ENCODE peak calls at places on chromosomes 2 and 18, in five cellular contexts. O, I, Q, K and V are unnamed samples.

GRCh38 chr2:1886405-1886992 is 142.2 kb upstream of the PXDN start:
- DNase-seq in O (peak; percentile 40), I (peak; percentile 74), Q (peak; percentile 88), K (no peak), V (peak; percentile 74)

GRCh38 chr2:30652271-30652910 is 154.9 kb downstream of the CAPN13 start:
- DNase-seq in O (no peak), I (no peak), Q (no peak), K (no peak), V (no peak)

GRCh38 chr2:20381457-20381856 is 30.8 kb upstream of the PUM2 start:
- DNase-seq in O (no peak), I (peak; percentile 28), Q (no peak), K (peak; percentile 74), V (no peak)

GRCh38 chr18:7733642-7734041 is 166.5 kb downstream of the PTPRM start:
- DNase-seq in O (no peak), I (no peak), Q (no peak), K (no peak), V (no peak)

GRCh38 chr2:172914277-172915003 is 161.2 kb upstream of the MAP3K20 start:
- DNase-seq in O (no peak), I (no peak), Q (no peak), K (no peak), V (no peak)

GRCh38 chr18:74137920-74138538 is 9.6 kb downstream of the FBXO15 start:
- DNase-seq in O (no peak), I (no peak), Q (no peak), K (no peak), V (no peak)

GRCh38 chr2:237879058-237879430 is 19.6 kb downstream of the RAMP1 start:
- DNase-seq in O (no peak), I (no peak), Q (no peak), K (peak; percentile 53), V (no peak)

GRCh38 chr18:76260941-76261472 is 234.0 kb downstream of the ZNF516 start:
- DNase-seq in O (no peak), I (no peak), Q (no peak), K (no peak), V (no peak)

GRCh38 chr2:242085941-242086621 is 216.6 kb downstream of the RTP5 start:
- DNase-seq in O (peak; percentile 18), I (peak; percentile 64), Q (no peak), K (peak; percentile 71), V (no peak)

GRCh38 chr2:55010149-55010591 is 40.1 kb downstream of the RTN4 start:
- DNase-seq in O (peak; percentile 54), I (peak; percentile 65), Q (no peak), K (peak; percentile 73), V (no peak)

GRCh38 chr2:184815824-184816223 is 217.5 kb downstream of the ZNF804A start:
- DNase-seq in O (no peak), I (no peak), Q (no peak), K (no peak), V (no peak)

GRCh38 chr2:239190346-239190745 is 210.5 kb downstream of the HDAC4 start:
- DNase-seq in O (no peak), I (peak; percentile 10), Q (peak; percentile 33), K (peak; percentile 61), V (no peak)

GRCh38 chr2:200616656-200617055 is 30.8 kb downstream of the AOX1 start:
- DNase-seq in O (no peak), I (no peak), Q (no peak), K (no peak), V (no peak)

GRCh38 chr2:200617089-200618050 is 31.6 kb downstream of the AOX1 start:
- DNase-seq in O (no peak), I (no peak), Q (no peak), K (no peak), V (no peak)

GRCh38 chr2:200619275-200619674 is 33.5 kb downstream of the AOX1 start:
- DNase-seq in O (no peak), I (no peak), Q (peak; percentile 58), K (no peak), V (no peak)

GRCh38 chr2:200618051-200618419 is 32.2 kb downstream of the AOX1 start:
- DNase-seq in O (no peak), I (no peak), Q (no peak), K (no peak), V (no peak)

GRCh38 chr2:200618590-200619021 is 32.8 kb downstream of the AOX1 start:
- DNase-seq in O (no peak), I (no peak), Q (no peak), K (no peak), V (no peak)
- TF ChIP-seq CTCF in O (no peak), I (no peak), Q (no peak), K (no peak), V (no peak)

GRCh38 chr2:138818479-138818878 is 38.3 kb upstream of the NXPH2 start:
- DNase-seq in O (no peak), I (no peak), Q (no peak), K (no peak), V (no peak)

GRCh38 chr2:138811454-138811853 is 31.3 kb upstream of the NXPH2 start:
- DNase-seq in O (no peak), I (no peak), Q (no peak), K (no peak), V (no peak)

GRCh38 chr2:138819964-138820363 is 39.8 kb upstream of the NXPH2 start:
- DNase-seq in O (no peak), I (no peak), Q (no peak), K (no peak), V (no peak)

GRCh38 chr2:138814123-138814883 is 34.1 kb upstream of the NXPH2 start:
- DNase-seq in O (no peak), I (no peak), Q (no peak), K (no peak), V (no peak)
- TF ChIP-seq CTCF in O (no peak), I (no peak), Q (no peak), K (no peak), V (peak; percentile 38)

DNA sequence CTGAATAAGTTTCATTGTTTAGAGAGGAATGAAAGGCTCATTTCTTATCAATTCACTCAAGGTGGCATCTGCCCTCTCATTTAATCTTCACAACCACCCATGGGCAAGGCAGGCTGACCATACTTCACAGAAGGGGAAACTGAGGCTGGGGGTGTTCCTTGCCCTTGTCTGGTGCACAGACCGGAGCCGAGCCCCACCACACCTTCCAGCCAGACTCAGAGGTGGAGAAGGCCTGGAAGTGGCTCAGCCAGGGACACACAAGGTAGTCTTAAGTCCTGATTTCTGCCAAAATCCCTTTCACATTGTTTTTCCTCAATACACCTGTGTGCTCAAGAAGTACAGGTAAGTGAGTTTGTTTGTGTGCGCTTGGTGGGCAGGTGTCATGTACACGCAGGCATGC is 111.9 kb upstream of the TEX51 start:
- DNase-seq in O (no peak), I (no peak), Q (peak; percentile 28), K (peak; percentile 18), V (no peak)
- TF ChIP-seq CTCF in O (no peak), I (no peak), Q (no peak), K (no peak), V (no peak)

GRCh38 chr2:11542275-11542819 is 8.5 kb downstream of the GREB1 start:
- DNase-seq in O (no peak), I (no peak), Q (no peak), K (no peak), V (no peak)

GRCh38 chr2:11550302-11550701 is 16.5 kb downstream of the GREB1 start:
- DNase-seq in O (no peak), I (no peak), Q (no peak), K (no peak), V (no peak)

GRCh38 chr2:11543337-11544216 is 9.7 kb downstream of the GREB1 start:
- DNase-seq in O (no peak), I (no peak), Q (no peak), K (no peak), V (no peak)

GRCh38 chr2:11547912-11548497 is 14.2 kb downstream of the GREB1 start:
- DNase-seq in O (no peak), I (no peak), Q (no peak), K (no peak), V (no peak)

GRCh38 chr2:11546072-11546471 is 12.2 kb downstream of the GREB1 start:
- DNase-seq in O (no peak), I (no peak), Q (no peak), K (no peak), V (no peak)
- TF ChIP-seq CTCF in O (no peak), I (no peak), Q (no peak), K (no peak), V (no peak)

DNA sequence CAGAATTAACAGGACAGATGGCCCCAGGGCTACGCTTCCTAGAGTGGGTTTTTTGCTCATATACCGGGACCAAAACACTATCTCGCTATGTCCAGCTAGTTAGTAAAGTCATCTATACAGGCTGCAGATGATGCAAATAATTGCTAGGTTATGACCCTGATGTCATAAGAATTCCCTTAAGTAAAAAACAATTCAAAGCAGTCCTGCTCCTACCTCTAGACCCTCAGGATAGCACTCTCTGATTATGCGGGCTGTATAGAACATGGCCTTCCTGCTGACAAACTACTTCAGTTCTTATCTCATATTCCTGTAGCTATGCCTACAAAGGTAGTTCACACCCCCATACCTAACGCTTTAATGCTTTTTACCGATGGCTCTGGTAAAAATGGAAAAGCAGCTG is 13.2 kb downstream of the DYNAP start:
- DNase-seq in O (no peak), I (no peak), Q (no peak), K (no peak), V (no peak)
- TF ChIP-seq CTCF in O (no peak), I (no peak), Q (no peak), K (no peak), V (no peak)

GRCh38 chr2:204109681-204110080 is 173.1 kb downstream of the ICOS start:
- DNase-seq in O (no peak), I (no peak), Q (no peak), K (no peak), V (no peak)

GRCh38 chr2:204110250-204111183 is 174.0 kb downstream of the ICOS start:
- DNase-seq in O (peak; percentile 61), I (peak; percentile 38), Q (no peak), K (no peak), V (no peak)

GRCh38 chr2:204104821-204105220 is 168.3 kb downstream of the ICOS start:
- DNase-seq in O (no peak), I (no peak), Q (no peak), K (no peak), V (no peak)

GRCh38 chr2:204108874-204109295 is 172.3 kb downstream of the ICOS start:
- DNase-seq in O (no peak), I (no peak), Q (no peak), K (no peak), V (no peak)

DNA sequence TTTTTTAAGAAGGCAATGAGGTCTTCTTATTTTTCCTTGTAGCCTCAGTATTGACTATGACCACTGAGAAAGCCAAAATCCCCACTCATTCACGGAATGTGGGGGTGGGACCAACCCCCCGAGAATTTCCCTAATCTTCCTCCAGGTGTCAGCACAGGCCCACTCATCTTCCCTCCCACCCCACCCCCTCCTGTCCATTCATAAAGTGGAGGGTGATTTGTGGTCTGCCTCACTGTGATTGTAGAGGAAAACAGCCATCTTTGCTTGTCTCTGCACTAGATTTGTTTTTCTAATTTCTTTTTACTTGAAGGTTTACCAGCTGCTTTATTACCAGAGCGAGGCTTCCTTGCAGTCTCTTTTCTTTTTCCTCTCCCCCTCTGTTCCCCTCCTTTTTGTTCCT is 171.7 kb downstream of the ICOS start:
- DNase-seq in O (peak; percentile 45), I (no peak), Q (no peak), K (no peak), V (peak; percentile 36)
- TF ChIP-seq CTCF in O (peak; percentile 82), I (peak; percentile 23), Q (peak; percentile 13), K (peak; percentile 30), V (peak; percentile 86)

DNA sequence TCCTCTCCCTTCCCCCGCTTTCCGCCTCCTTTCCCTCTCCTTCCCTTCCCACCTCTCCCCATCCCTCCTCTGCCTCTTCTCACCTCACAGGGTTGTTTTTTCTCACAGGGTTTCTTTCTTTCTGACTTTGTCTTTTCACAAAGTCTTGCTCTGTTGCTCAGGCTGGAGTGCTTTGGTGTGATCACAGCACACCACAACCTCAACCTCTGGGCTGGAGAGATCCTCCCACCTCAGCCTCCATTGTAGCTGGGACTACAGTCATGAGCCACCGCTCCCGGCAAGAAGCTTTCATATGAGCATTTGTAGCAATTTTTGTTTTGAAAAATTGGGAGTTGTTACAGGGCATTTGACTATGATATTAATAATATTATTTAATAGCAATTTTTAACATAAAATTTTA is 32.9 kb downstream of the ACSL3 start:
- DNase-seq in O (no peak), I (no peak), Q (no peak), K (no peak), V (no peak)
- TF ChIP-seq CTCF in O (no peak), I (no peak), Q (no peak), K (no peak), V (no peak)